ENCODE peak calls at places on chromosomes 4 and X, in nine cellular contexts. One of them, this sample, is unnamed.

GRCh38 chr4:77861500-77861899 is 1.1 kb upstream of the MRPL1 start:
- DNase-seq in vagina: no peak
- DNase-seq in K562: no peak
- DNase-seq in breast epithelium: no peak
- DNase-seq in A673: peak; percentile 7
- DNase-seq in left ventricle myocardium inferior: no peak
- DNase-seq in heart right ventricle: no peak
- DNase-seq in CD4-positive, alpha-beta T cell: no peak
- DNase-seq in ascending aorta: no peak
- DNase-seq in this sample: no peak

GRCh38 chr4:103415801-103416200 is 217.7 kb upstream of the CENPE start:
- DNase-seq in K562: no peak
- DNase-seq in A673: no peak
- DNase-seq in ascending aorta: no peak
- DNase-seq in CD4-positive, alpha-beta T cell: no peak
- DNase-seq in left ventricle myocardium inferior: no peak
- DNase-seq in breast epithelium: no peak
- DNase-seq in heart right ventricle: no peak
- DNase-seq in vagina: no peak
- DNase-seq in this sample: no peak

GRCh38 chr4:154414796-154415195 is 76.8 kb downstream of the DCHS2 start:
- DNase-seq in left ventricle myocardium inferior: no peak
- DNase-seq in A673: no peak
- DNase-seq in vagina: no peak
- DNase-seq in K562: no peak
- DNase-seq in heart right ventricle: no peak
- DNase-seq in ascending aorta: no peak
- DNase-seq in CD4-positive, alpha-beta T cell: no peak
- DNase-seq in breast epithelium: no peak
- DNase-seq in this sample: no peak

GRCh38 chr4:146522862-146523205 is 1.1 kb upstream of the SLC10A7 start:
- DNase-seq in heart right ventricle: no peak
- DNase-seq in vagina: no peak
- DNase-seq in breast epithelium: no peak
- DNase-seq in A673: peak; percentile 52
- DNase-seq in left ventricle myocardium inferior: no peak
- DNase-seq in ascending aorta: no peak
- DNase-seq in K562: no peak
- DNase-seq in CD4-positive, alpha-beta T cell: no peak
- DNase-seq in this sample: no peak

GRCh38 chr4:153916273-153916755 is 127.4 kb upstream of the SFRP2 start:
- DNase-seq in breast epithelium: no peak
- DNase-seq in A673: no peak
- DNase-seq in vagina: no peak
- DNase-seq in K562: no peak
- DNase-seq in CD4-positive, alpha-beta T cell: no peak
- DNase-seq in heart right ventricle: no peak
- DNase-seq in left ventricle myocardium inferior: no peak
- DNase-seq in ascending aorta: no peak
- DNase-seq in this sample: no peak

GRCh38 chr4:48120132-48120531 is 13.9 kb downstream of the TXK start:
- DNase-seq in vagina: no peak
- DNase-seq in K562: no peak
- DNase-seq in heart right ventricle: no peak
- DNase-seq in left ventricle myocardium inferior: no peak
- DNase-seq in ascending aorta: no peak
- DNase-seq in breast epithelium: no peak
- DNase-seq in CD4-positive, alpha-beta T cell: no peak
- DNase-seq in A673: no peak
- DNase-seq in this sample: no peak

GRCh38 chrX:49251325-49251724 is 13.2 kb downstream of the FOXP3 start:
- DNase-seq in CD4-positive, alpha-beta T cell: no peak
- DNase-seq in left ventricle myocardium inferior: no peak
- DNase-seq in A673: no peak
- DNase-seq in vagina: no peak
- DNase-seq in ascending aorta: no peak
- DNase-seq in breast epithelium: no peak
- DNase-seq in heart right ventricle: no peak
- DNase-seq in K562: no peak
- DNase-seq in this sample: no peak

GRCh38 chrX:50877310-50877709 is 33.2 kb upstream of the BMP15 start:
- DNase-seq in A673: no peak
- DNase-seq in breast epithelium: no peak
- DNase-seq in ascending aorta: no peak
- DNase-seq in CD4-positive, alpha-beta T cell: no peak
- DNase-seq in K562: no peak
- DNase-seq in left ventricle myocardium inferior: no peak
- DNase-seq in vagina: no peak
- DNase-seq in heart right ventricle: no peak
- DNase-seq in this sample: no peak

GRCh38 chr4:66633472-66633871 is 911.8 kb downstream of the CENPC start:
- DNase-seq in breast epithelium: no peak
- DNase-seq in K562: no peak
- DNase-seq in left ventricle myocardium inferior: no peak
- DNase-seq in A673: peak; percentile 2
- DNase-seq in vagina: no peak
- DNase-seq in heart right ventricle: no peak
- DNase-seq in ascending aorta: no peak
- DNase-seq in CD4-positive, alpha-beta T cell: no peak
- DNase-seq in this sample: no peak

GRCh38 chr4:2799444-2799911 is 6.6 kb downstream of the SH3BP2 start:
- DNase-seq in vagina: no peak
- DNase-seq in heart right ventricle: peak; percentile 23
- DNase-seq in A673: no peak
- DNase-seq in CD4-positive, alpha-beta T cell: no peak
- DNase-seq in K562: no peak
- DNase-seq in ascending aorta: peak; percentile 7
- DNase-seq in left ventricle myocardium inferior: peak; percentile 36
- DNase-seq in breast epithelium: no peak
- DNase-seq in this sample: peak; percentile 64

GRCh38 chr4:117357422-117357821 is 272.0 kb upstream of the TRAM1L1 start:
- DNase-seq in vagina: no peak
- DNase-seq in ascending aorta: no peak
- DNase-seq in breast epithelium: no peak
- DNase-seq in heart right ventricle: no peak
- DNase-seq in CD4-positive, alpha-beta T cell: no peak
- DNase-seq in left ventricle myocardium inferior: no peak
- DNase-seq in K562: no peak
- DNase-seq in A673: no peak
- DNase-seq in this sample: no peak

GRCh38 chrX:39811391-39811790 is 286.4 kb downstream of the BCOR start:
- DNase-seq in left ventricle myocardium inferior: no peak
- DNase-seq in breast epithelium: no peak
- DNase-seq in vagina: no peak
- DNase-seq in CD4-positive, alpha-beta T cell: no peak
- DNase-seq in K562: no peak
- DNase-seq in A673: no peak
- DNase-seq in ascending aorta: no peak
- DNase-seq in heart right ventricle: no peak
- DNase-seq in this sample: no peak

GRCh38 chr4:109298279-109299010 is 4.0 kb downstream of the COL25A1 start:
- DNase-seq in CD4-positive, alpha-beta T cell: no peak
- DNase-seq in K562: peak; percentile 36
- DNase-seq in A673: no peak
- DNase-seq in ascending aorta: no peak
- DNase-seq in vagina: no peak
- DNase-seq in left ventricle myocardium inferior: no peak
- DNase-seq in breast epithelium: no peak
- DNase-seq in heart right ventricle: no peak
- DNase-seq in this sample: no peak

GRCh38 chr4:98394134-98394533 is 132.9 kb downstream of the RAP1GDS1 start:
- DNase-seq in vagina: no peak
- DNase-seq in breast epithelium: no peak
- DNase-seq in left ventricle myocardium inferior: no peak
- DNase-seq in heart right ventricle: no peak
- DNase-seq in A673: no peak
- DNase-seq in CD4-positive, alpha-beta T cell: no peak
- DNase-seq in K562: no peak
- DNase-seq in ascending aorta: no peak
- DNase-seq in this sample: no peak

GRCh38 chr4:139175647-139176298 is 1.2 kb downstream of the ELF2 start:
- DNase-seq in left ventricle myocardium inferior: no peak
- DNase-seq in vagina: no peak
- DNase-seq in ascending aorta: no peak
- DNase-seq in heart right ventricle: no peak
- DNase-seq in CD4-positive, alpha-beta T cell: no peak
- DNase-seq in A673: peak; percentile 66
- DNase-seq in breast epithelium: no peak
- DNase-seq in K562: no peak
- DNase-seq in this sample: no peak

GRCh38 chr4:158255727-158256324 is 45.5 kb downstream of the TMEM144 start:
- DNase-seq in A673: peak; percentile 75
- DNase-seq in K562: peak; percentile 42
- DNase-seq in heart right ventricle: no peak
- DNase-seq in ascending aorta: no peak
- DNase-seq in breast epithelium: no peak
- DNase-seq in CD4-positive, alpha-beta T cell: no peak
- DNase-seq in left ventricle myocardium inferior: no peak
- DNase-seq in vagina: no peak
- DNase-seq in this sample: no peak

GRCh38 chr4:158254328-158254727 is 44.0 kb downstream of the TMEM144 start:
- DNase-seq in A673: no peak
- DNase-seq in K562: no peak
- DNase-seq in CD4-positive, alpha-beta T cell: no peak
- DNase-seq in heart right ventricle: no peak
- DNase-seq in left ventricle myocardium inferior: no peak
- DNase-seq in ascending aorta: no peak
- DNase-seq in vagina: no peak
- DNase-seq in breast epithelium: no peak
- DNase-seq in this sample: no peak

GRCh38 chr4:158261480-158261879 is 51.2 kb downstream of the TMEM144 start:
- DNase-seq in K562: no peak
- DNase-seq in ascending aorta: no peak
- DNase-seq in A673: no peak
- DNase-seq in left ventricle myocardium inferior: no peak
- DNase-seq in vagina: no peak
- DNase-seq in breast epithelium: no peak
- DNase-seq in heart right ventricle: no peak
- DNase-seq in CD4-positive, alpha-beta T cell: no peak
- DNase-seq in this sample: no peak

GRCh38 chr4:158259955-158260575 is 49.8 kb downstream of the TMEM144 start:
- DNase-seq in vagina: no peak
- DNase-seq in CD4-positive, alpha-beta T cell: no peak
- DNase-seq in heart right ventricle: no peak
- DNase-seq in ascending aorta: no peak
- DNase-seq in left ventricle myocardium inferior: no peak
- DNase-seq in A673: peak; percentile 71
- DNase-seq in breast epithelium: no peak
- DNase-seq in K562: no peak
- DNase-seq in this sample: no peak
- TF ChIP-seq CTCF in vagina: peak; percentile 55
- TF ChIP-seq CTCF in CD4-positive, alpha-beta T cell: no peak
- TF ChIP-seq CTCF in heart right ventricle: peak; percentile 5
- TF ChIP-seq CTCF in ascending aorta: peak; percentile 49
- TF ChIP-seq CTCF in left ventricle myocardium inferior: peak; percentile 38
- TF ChIP-seq CTCF in A673: peak; percentile 63
- TF ChIP-seq CTCF in breast epithelium: peak; percentile 16
- TF ChIP-seq CTCF in K562: no peak
- TF ChIP-seq CTCF in this sample: no peak

GRCh38 chr4:165328101-165328425 is 594 bp downstream of the MSMO1 start:
- DNase-seq in K562: no peak
- DNase-seq in heart right ventricle: no peak
- DNase-seq in breast epithelium: no peak
- DNase-seq in A673: no peak
- DNase-seq in left ventricle myocardium inferior: no peak
- DNase-seq in CD4-positive, alpha-beta T cell: no peak
- DNase-seq in vagina: no peak
- DNase-seq in ascending aorta: no peak
- DNase-seq in this sample: no peak
- H3K27ac ChIP-seq in K562: peak overlapping the region; percentile 70
- H3K27ac ChIP-seq in heart right ventricle: peak overlapping the region; percentile 79
- H3K27ac ChIP-seq in breast epithelium: peak overlapping the region; percentile 89
- H3K27ac ChIP-seq in A673: peak overlapping the region; percentile 75
- H3K27ac ChIP-seq in left ventricle myocardium inferior: peak overlapping the region; percentile 67
- H3K27ac ChIP-seq in CD4-positive, alpha-beta T cell: peak overlapping the region; percentile 70
- H3K27ac ChIP-seq in vagina: peak overlapping the region; percentile 91
- H3K27ac ChIP-seq in ascending aorta: peak overlapping the region; percentile 71
- H3K27ac ChIP-seq in this sample: peak overlapping the region; percentile 95

DNA sequence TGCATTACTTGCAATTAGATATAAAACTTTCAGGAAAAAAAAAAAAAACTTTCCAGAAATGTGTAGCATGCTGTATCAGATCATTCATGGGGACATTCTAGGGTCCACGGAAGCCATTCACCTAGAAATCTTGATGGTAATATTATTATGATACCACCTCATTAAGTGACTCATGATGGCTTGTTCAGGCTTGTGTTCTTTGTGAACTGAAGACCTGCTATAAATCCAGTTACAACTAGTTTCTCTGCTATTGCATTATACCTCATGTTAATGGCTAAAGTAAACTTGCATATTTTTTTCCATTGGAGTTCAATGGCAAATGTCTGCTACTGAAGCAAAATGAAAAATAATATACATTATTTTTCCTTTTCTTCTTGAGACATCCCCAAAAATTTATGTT is 35.3 kb upstream of the PTPN13 start:
- DNase-seq in left ventricle myocardium inferior: no peak
- DNase-seq in A673: no peak
- DNase-seq in K562: no peak
- DNase-seq in CD4-positive, alpha-beta T cell: no peak
- DNase-seq in heart right ventricle: no peak
- DNase-seq in ascending aorta: no peak
- DNase-seq in breast epithelium: no peak
- DNase-seq in vagina: no peak
- DNase-seq in this sample: no peak
- H3K27me3 ChIP-seq in left ventricle myocardium inferior: peaks cover 3% of the 10 kb centered on the region
- H3K27me3 ChIP-seq in A673: no peaks in the 10 kb centered on the region
- H3K27me3 ChIP-seq in K562: no peaks in the 10 kb centered on the region
- H3K27me3 ChIP-seq in CD4-positive, alpha-beta T cell: no peaks in the 10 kb centered on the region
- H3K27me3 ChIP-seq in heart right ventricle: peaks cover 1% of the 10 kb centered on the region
- H3K27me3 ChIP-seq in ascending aorta: no peaks in the 10 kb centered on the region
- H3K27me3 ChIP-seq in breast epithelium: no peaks in the 10 kb centered on the region
- H3K27me3 ChIP-seq in vagina: no peaks in the 10 kb centered on the region
- H3K27me3 ChIP-seq in this sample: no peaks in the 10 kb centered on the region

DNA sequence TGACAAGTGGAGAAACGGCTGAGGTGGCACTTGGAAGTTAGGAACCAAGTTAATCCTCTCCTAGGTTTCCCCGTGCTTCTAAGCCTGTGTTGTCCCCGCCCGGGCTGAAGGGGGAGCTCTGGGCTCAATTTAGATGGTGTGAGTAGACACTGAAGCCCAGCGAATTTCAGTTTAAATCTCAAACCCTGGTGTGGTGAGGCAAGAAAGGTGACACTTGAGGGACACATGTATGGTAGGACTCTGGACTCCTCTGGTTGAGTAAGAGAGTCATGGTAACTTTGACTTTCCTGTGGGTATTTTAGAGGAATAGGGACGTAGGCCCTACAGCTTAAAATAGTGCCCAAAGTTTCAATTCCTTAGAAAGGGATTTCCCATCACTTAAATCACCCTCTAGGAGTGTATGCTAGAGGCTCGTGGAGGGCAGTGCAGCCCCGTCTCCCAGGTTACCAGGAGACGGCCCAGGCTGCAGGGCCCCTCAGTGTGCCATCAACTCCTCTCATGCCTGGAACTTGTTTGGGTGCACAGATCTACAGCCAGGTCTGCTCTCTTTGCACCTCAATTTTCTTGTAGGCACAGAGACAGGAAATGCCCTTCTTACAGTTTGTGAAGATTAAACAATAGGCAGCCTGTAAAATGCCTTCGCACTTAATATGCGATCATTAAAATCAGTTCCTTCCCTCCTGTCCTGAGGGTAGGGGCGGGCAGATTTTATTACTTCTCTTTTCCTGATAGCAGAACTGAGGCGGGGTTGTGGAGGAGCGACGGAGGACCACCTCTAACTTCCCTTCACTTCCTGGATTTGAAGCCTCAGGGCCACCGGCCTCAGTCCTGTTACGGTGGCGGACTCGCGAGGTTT is 23.9 kb downstream of the HAND2 start:
- DNase-seq in A673: peak; percentile 89
- DNase-seq in vagina: peak; percentile 64
- DNase-seq in ascending aorta: no peak
- DNase-seq in left ventricle myocardium inferior: peak; percentile 63
- DNase-seq in CD4-positive, alpha-beta T cell: peak; percentile 19
- DNase-seq in breast epithelium: no peak
- DNase-seq in K562: peak; percentile 78
- DNase-seq in heart right ventricle: peak; percentile 66
- DNase-seq in this sample: peak; percentile 49
- TF ChIP-seq CTCF in A673: peak; percentile 90
- TF ChIP-seq CTCF in vagina: peak; percentile 48
- TF ChIP-seq CTCF in ascending aorta: peak; percentile 66
- TF ChIP-seq CTCF in left ventricle myocardium inferior: peak; percentile 80
- TF ChIP-seq CTCF in CD4-positive, alpha-beta T cell: no peak
- TF ChIP-seq CTCF in breast epithelium: no peak
- TF ChIP-seq CTCF in K562: peak; percentile 83
- TF ChIP-seq CTCF in heart right ventricle: peak; percentile 64
- TF ChIP-seq CTCF in this sample: no peak

This sample was measured in upper lobe of left lung.